ENCODE peak calls at places on chromosomes 13 and 19, in ten cellular contexts. U, V, G, X, C, M, D, A, Q and F are unnamed samples.

GRCh38 chr19:53868091-53868891 is 608 bp downstream of the MYADM start:
- DNase-seq in U (peak; percentile 89), V (peak; percentile 80), G (peak; percentile 37), X (peak; percentile 67), C (peak; percentile 69), M (no peak), D (peak; percentile 59), A (peak; percentile 70), Q (no peak), F (peak; percentile 84)

GRCh38 chr19:19387108-19387507 is 18.4 kb upstream of the GATAD2A start:
- DNase-seq in U (no peak), V (no peak), G (no peak), X (no peak), C (no peak), M (no peak), D (no peak), A (no peak), Q (no peak), F (no peak)

GRCh38 chr19:46927106-46927505 is 66.3 kb downstream of the ARHGAP35 start:
- DNase-seq in U (no peak), V (no peak), G (peak; percentile 88), X (no peak), C (no peak), M (no peak), D (no peak), A (no peak), Q (no peak), F (no peak)

GRCh38 chr13:63910406-63910957 is 2494.8 kb upstream of the PCDH20 start:
- DNase-seq in U (peak; percentile 24), V (no peak), G (no peak), X (no peak), C (no peak), M (no peak), D (no peak), A (no peak), Q (no peak), F (no peak)

GRCh38 chr13:50074843-50075242 is 59.6 kb downstream of the KCNRG start:
- DNase-seq in U (no peak), V (no peak), G (no peak), X (no peak), C (no peak), M (no peak), D (no peak), A (no peak), Q (no peak), F (no peak)

GRCh38 chr13:100290165-100290801 is 201.4 kb downstream of the PCCA start:
- DNase-seq in U (no peak), V (no peak), G (no peak), X (no peak), C (no peak), M (no peak), D (no peak), A (no peak), Q (no peak), F (peak; percentile 19)

GRCh38 chr19:38183227-38183914 is 40.7 kb downstream of the DPF1 start:
- DNase-seq in U (no peak), V (no peak), G (no peak), X (no peak), C (no peak), M (no peak), D (no peak), A (no peak), Q (no peak), F (no peak)

GRCh38 chr13:92303428-92303827 is 905.0 kb downstream of the GPC5 start:
- DNase-seq in U (no peak), V (no peak), G (no peak), X (no peak), C (no peak), M (no peak), D (no peak), A (no peak), Q (no peak), F (no peak)

DNA sequence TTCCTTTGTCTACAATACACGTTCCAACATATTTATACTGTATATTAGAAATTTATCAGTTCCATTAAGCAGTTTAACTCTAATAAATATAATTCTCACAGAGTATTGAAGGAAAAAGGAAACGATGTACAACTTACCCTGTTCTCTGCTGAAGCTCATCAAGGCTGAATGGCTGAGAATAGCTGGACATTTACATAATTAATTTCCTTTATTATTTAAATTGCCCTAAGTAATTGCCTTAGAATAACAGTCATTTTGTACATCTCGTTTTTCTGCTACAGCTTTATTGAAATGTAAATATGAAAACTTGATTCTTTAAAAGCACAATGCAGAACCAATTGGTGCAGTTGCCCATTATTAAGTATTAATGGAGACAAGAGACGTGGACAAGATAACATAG is 648.3 kb upstream of the ATXN8OS start:
- DNase-seq in U (no peak), V (no peak), G (no peak), X (no peak), C (no peak), M (no peak), D (no peak), A (no peak), Q (no peak), F (no peak)
- H3K4me3 ChIP-seq in U (no peak overlapping the region), V (no peak overlapping the region), G (no peak overlapping the region), X (no peak overlapping the region), C (no peak overlapping the region), M (no peak overlapping the region), D (no peak overlapping the region), A (no peak overlapping the region), Q (no peak overlapping the region), F (no peak overlapping the region)

GRCh38 chr19:23531231-23531790 is 136.0 kb upstream of the ZNF91 start:
- DNase-seq in U (no peak), V (no peak), G (no peak), X (no peak), C (no peak), M (no peak), D (no peak), A (no peak), Q (no peak), F (no peak)

GRCh38 chr19:23528376-23528775 is 133.1 kb upstream of the ZNF91 start:
- DNase-seq in U (no peak), V (no peak), G (peak; percentile 87), X (no peak), C (peak; percentile 86), M (no peak), D (no peak), A (no peak), Q (no peak), F (no peak)

GRCh38 chr19:23526302-23526701 is 131.0 kb upstream of the ZNF91 start:
- DNase-seq in U (no peak), V (no peak), G (peak; percentile 88), X (no peak), C (peak; percentile 34), M (no peak), D (no peak), A (no peak), Q (no peak), F (no peak)

GRCh38 chr19:23525265-23525862 is 130.1 kb upstream of the ZNF91 start:
- DNase-seq in U (no peak), V (no peak), G (no peak), X (no peak), C (no peak), M (no peak), D (no peak), A (peak; percentile 62), Q (no peak), F (no peak)

DNA sequence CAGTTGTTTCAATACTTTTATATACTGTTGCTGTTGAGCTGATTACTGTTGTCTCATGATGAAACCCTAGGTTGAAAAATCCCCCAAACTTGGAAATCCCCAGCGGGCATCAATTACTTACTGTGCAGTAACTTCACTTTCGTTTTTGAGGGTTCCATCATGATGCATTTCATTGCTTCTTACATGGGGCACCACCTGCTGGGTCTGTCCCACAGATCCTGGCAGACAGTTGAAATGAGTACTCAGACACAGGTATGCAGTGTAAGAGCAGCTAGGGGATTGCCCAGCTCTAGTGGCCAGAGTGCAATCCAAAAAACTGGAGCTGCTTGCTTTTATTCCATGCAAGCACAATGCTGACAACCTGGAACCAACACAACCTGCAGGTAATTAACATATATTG is 132.5 kb upstream of the ZNF91 start:
- DNase-seq in U (no peak), V (no peak), G (peak; percentile 35), X (no peak), C (no peak), M (peak; percentile 2), D (no peak), A (no peak), Q (no peak), F (no peak)
- H3K9me3 ChIP-seq in U (peaks cover 2% of the 10 kb centered on the region), V (no peaks in the 10 kb centered on the region), G (peaks cover 9% of the 10 kb centered on the region), X (no peaks in the 10 kb centered on the region), C (peaks cover 12% of the 10 kb centered on the region), M (no peaks in the 10 kb centered on the region), D (peaks cover 28% of the 10 kb centered on the region), A (no peaks in the 10 kb centered on the region), Q (no peaks in the 10 kb centered on the region), F (peaks cover 7% of the 10 kb centered on the region)

GRCh38 chr13:77328819-77329132 is 1.9 kb upstream of the MYCBP2 start:
- DNase-seq in U (no peak), V (no peak), G (no peak), X (no peak), C (peak; percentile 2), M (no peak), D (no peak), A (no peak), Q (no peak), F (no peak)

GRCh38 chr13:77323858-77324257 is 3.0 kb downstream of the MYCBP2 start:
- DNase-seq in U (no peak), V (no peak), G (no peak), X (no peak), C (no peak), M (no peak), D (no peak), A (no peak), Q (no peak), F (no peak)

GRCh38 chr13:77329133-77330008 is 2.5 kb upstream of the MYCBP2 start:
- DNase-seq in U (peak; percentile 91), V (peak; percentile 92), G (peak; percentile 92), X (peak; percentile 84), C (peak; percentile 92), M (peak; percentile 99), D (peak; percentile 93), A (peak; percentile 90), Q (peak; percentile 60), F (peak; percentile 86)

GRCh38 chr13:77326905-77327604 is at the start of gene MYCBP2:
- DNase-seq in U (peak; percentile 98), V (peak; percentile 99), G (peak; percentile 99), X (peak; percentile 98), C (peak; percentile 96), M (peak; percentile 98), D (peak; percentile 97), A (peak; percentile 98), Q (peak; percentile 93), F (peak; percentile 97)

DNA sequence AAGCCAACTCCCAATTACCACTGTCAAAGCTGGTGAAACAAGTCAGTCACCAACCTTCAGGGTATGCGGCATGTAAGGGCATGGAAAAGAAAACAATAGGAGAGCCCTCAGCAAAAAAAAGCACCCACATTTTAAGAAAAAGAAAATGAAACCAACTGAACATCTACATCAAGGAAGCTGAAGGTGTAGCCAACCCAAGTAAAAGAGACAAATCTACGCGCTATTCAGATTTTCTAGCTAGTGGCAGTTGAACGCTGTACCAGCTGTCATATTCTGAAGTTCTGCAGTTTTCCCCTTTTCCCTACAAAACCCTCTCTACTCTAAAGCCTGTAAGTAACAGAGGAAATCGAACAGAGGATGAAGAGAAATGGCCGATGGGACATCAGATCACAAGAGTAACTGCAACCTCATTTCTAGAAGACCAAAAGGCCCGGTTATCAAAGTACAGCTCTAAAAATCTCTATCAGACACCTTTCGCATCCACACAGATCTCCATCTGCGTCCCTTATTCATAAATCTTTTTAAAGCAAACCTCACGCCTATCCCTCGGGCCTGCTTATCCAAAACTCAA is 1.4 kb downstream of the MYCBP2 start:
- DNase-seq in U (no peak), V (no peak), G (peak; percentile 75), X (no peak), C (peak; percentile 13), M (peak; percentile 47), D (peak; percentile 53), A (no peak), Q (no peak), F (peak; percentile 34)
- H3K4me1 ChIP-seq in U (no peaks in the 10 kb centered on the region), V (peaks cover 68% of the 10 kb centered on the region), G (peaks cover 17% of the 10 kb centered on the region), X (peaks cover 22% of the 10 kb centered on the region), C (peaks cover 19% of the 10 kb centered on the region), M (peaks cover 53% of the 10 kb centered on the region), D (peaks cover 48% of the 10 kb centered on the region), A (peaks cover 4% of the 10 kb centered on the region), Q (peaks cover 26% of the 10 kb centered on the region), F (peaks cover 20% of the 10 kb centered on the region)

DNA sequence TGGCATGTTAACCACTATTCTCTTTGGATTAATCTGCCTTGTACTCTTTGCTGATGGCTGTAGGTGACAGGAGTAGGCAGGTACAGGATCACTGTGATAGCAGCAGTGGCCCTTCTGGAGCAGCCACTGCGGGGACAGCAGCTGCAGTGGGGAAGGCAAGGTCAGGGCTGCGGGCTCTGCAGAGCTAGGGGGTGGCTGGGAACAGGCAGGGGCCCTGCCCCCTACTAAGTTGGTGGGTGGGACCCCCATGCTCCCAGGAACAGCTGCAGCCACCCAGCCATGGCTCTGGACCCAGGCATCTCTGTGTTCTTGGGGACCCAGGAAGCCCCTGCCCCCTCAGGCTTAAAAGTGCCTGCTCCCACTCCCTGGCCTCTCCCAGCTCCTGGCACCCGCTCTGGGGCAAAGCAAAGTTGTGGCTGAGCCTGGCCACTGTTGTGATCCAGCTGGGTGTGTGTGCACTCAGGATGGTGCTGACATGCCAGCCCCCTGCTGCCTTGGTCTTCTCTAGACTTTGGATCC is 302.4 kb downstream of the PCDH20 start:
- DNase-seq in U (no peak), V (no peak), G (no peak), X (no peak), C (no peak), M (no peak), D (no peak), A (no peak), Q (no peak), F (no peak)
- H3K4me3 ChIP-seq in U (no peak overlapping the region), V (no peak overlapping the region), G (no peak overlapping the region), X (no peak overlapping the region), C (no peak overlapping the region), M (no peak overlapping the region), D (no peak overlapping the region), A (no peak overlapping the region), Q (no peak overlapping the region), F (no peak overlapping the region)